ENCODE peak calls at places on chromosomes 2 and 18, in seven cellular contexts. One of them, this sample, is unnamed.
A peak's percentile ranks its signal among the peaks of the same experiment; 100 is the strongest.

GRCh38 chr18:80175451-80176235 is 66.6 kb downstream of the ADNP2 start:
- DNase-seq in cardiac muscle cell: no peak
- DNase-seq in T-cell: peak; percentile 67
- DNase-seq in ELR: no peak
- DNase-seq in COR-L47: no peak
- DNase-seq in OCI-LY7: no peak
- DNase-seq in aorta: no peak
- DNase-seq in this sample: no peak

GRCh38 chr2:202135111-202135874 is 62.2 kb downstream of the KIAA2012 start:
- DNase-seq in ELR: peak; percentile 94
- DNase-seq in COR-L47: no peak
- DNase-seq in cardiac muscle cell: peak; percentile 99
- DNase-seq in aorta: peak; percentile 88
- DNase-seq in OCI-LY7: no peak
- DNase-seq in T-cell: no peak
- DNase-seq in this sample: peak; percentile 75

GRCh38 chr2:148173168-148173567 is 152.3 kb downstream of the MBD5 start:
- DNase-seq in OCI-LY7: no peak
- DNase-seq in cardiac muscle cell: no peak
- DNase-seq in T-cell: no peak
- DNase-seq in COR-L47: no peak
- DNase-seq in ELR: no peak
- DNase-seq in aorta: no peak
- DNase-seq in this sample: no peak

GRCh38 chr2:239602290-239603282 is 201.8 kb upstream of the HDAC4 start:
- DNase-seq in ELR: no peak
- DNase-seq in cardiac muscle cell: no peak
- DNase-seq in aorta: peak; percentile 30
- DNase-seq in COR-L47: no peak
- DNase-seq in T-cell: peak; percentile 30
- DNase-seq in OCI-LY7: no peak
- DNase-seq in this sample: no peak

GRCh38 chr18:3599235-3599634 is 149.3 kb downstream of the TGIF1 start:
- DNase-seq in COR-L47: no peak
- DNase-seq in OCI-LY7: no peak
- DNase-seq in ELR: no peak
- DNase-seq in aorta: no peak
- DNase-seq in T-cell: no peak
- DNase-seq in cardiac muscle cell: no peak
- DNase-seq in this sample: no peak

GRCh38 chr2:241613018-241613780 is 23.8 kb downstream of the THAP4 start:
- DNase-seq in COR-L47: no peak
- DNase-seq in aorta: no peak
- DNase-seq in T-cell: no peak
- DNase-seq in ELR: no peak
- DNase-seq in cardiac muscle cell: peak; percentile 75
- DNase-seq in OCI-LY7: no peak
- DNase-seq in this sample: no peak

GRCh38 chr18:79881695-79882094 is 69.8 kb downstream of the SLC66A2 start:
- DNase-seq in aorta: no peak
- DNase-seq in cardiac muscle cell: no peak
- DNase-seq in ELR: no peak
- DNase-seq in COR-L47: no peak
- DNase-seq in OCI-LY7: no peak
- DNase-seq in T-cell: no peak
- DNase-seq in this sample: no peak

GRCh38 chr18:61973273-61974115 is 80.7 kb upstream of the RNF152 start:
- DNase-seq in ELR: no peak
- DNase-seq in OCI-LY7: no peak
- DNase-seq in aorta: no peak
- DNase-seq in COR-L47: no peak
- DNase-seq in T-cell: no peak
- DNase-seq in cardiac muscle cell: no peak
- DNase-seq in this sample: no peak

GRCh38 chr2:46967990-46968647 is 52.5 kb upstream of the MCFD2 start:
- DNase-seq in ELR: peak; percentile 93
- DNase-seq in aorta: peak; percentile 93
- DNase-seq in T-cell: no peak
- DNase-seq in COR-L47: no peak
- DNase-seq in OCI-LY7: no peak
- DNase-seq in cardiac muscle cell: peak; percentile 94
- DNase-seq in this sample: peak; percentile 92

GRCh38 chr2:235398321-235398720 is 95.5 kb upstream of the AGAP1 start:
- DNase-seq in ELR: no peak
- DNase-seq in T-cell: no peak
- DNase-seq in COR-L47: no peak
- DNase-seq in OCI-LY7: no peak
- DNase-seq in cardiac muscle cell: no peak
- DNase-seq in aorta: no peak
- DNase-seq in this sample: no peak

GRCh38 chr2:60549250-60550150 is 4.0 kb downstream of the BCL11A start:
- DNase-seq in T-cell: no peak
- DNase-seq in aorta: no peak
- DNase-seq in ELR: peak; percentile 11
- DNase-seq in OCI-LY7: peak; percentile 71
- DNase-seq in COR-L47: peak; percentile 50
- DNase-seq in cardiac muscle cell: peak; percentile 30
- DNase-seq in this sample: peak; percentile 50

GRCh38 chr2:1219901-1220691 is 193.2 kb upstream of the TPO start:
- DNase-seq in ELR: peak; percentile 45
- DNase-seq in T-cell: no peak
- DNase-seq in aorta: no peak
- DNase-seq in OCI-LY7: no peak
- DNase-seq in COR-L47: no peak
- DNase-seq in cardiac muscle cell: peak; percentile 26
- DNase-seq in this sample: peak; percentile 68

GRCh38 chr2:225254363-225254762 is 145.1 kb upstream of the NYAP2 start:
- DNase-seq in cardiac muscle cell: no peak
- DNase-seq in aorta: no peak
- DNase-seq in COR-L47: no peak
- DNase-seq in T-cell: no peak
- DNase-seq in OCI-LY7: no peak
- DNase-seq in ELR: no peak
- DNase-seq in this sample: no peak

GRCh38 chr18:66971951-66972350 is 368.1 kb upstream of the CDH19 start:
- DNase-seq in cardiac muscle cell: no peak
- DNase-seq in COR-L47: no peak
- DNase-seq in ELR: no peak
- DNase-seq in aorta: no peak
- DNase-seq in OCI-LY7: no peak
- DNase-seq in T-cell: no peak
- DNase-seq in this sample: no peak

GRCh38 chr18:67551146-67551545 is 34.6 kb upstream of the DSEL start:
- DNase-seq in aorta: no peak
- DNase-seq in OCI-LY7: no peak
- DNase-seq in T-cell: no peak
- DNase-seq in ELR: no peak
- DNase-seq in cardiac muscle cell: no peak
- DNase-seq in COR-L47: no peak
- DNase-seq in this sample: no peak

GRCh38 chr2:55169915-55170314 is 62.2 kb downstream of the CLHC1 start:
- DNase-seq in OCI-LY7: no peak
- DNase-seq in T-cell: no peak
- DNase-seq in aorta: no peak
- DNase-seq in cardiac muscle cell: no peak
- DNase-seq in ELR: no peak
- DNase-seq in COR-L47: no peak
- DNase-seq in this sample: no peak

GRCh38 chr18:33264566-33264965 is 176.0 kb downstream of the CCDC178 start:
- DNase-seq in OCI-LY7: no peak
- DNase-seq in cardiac muscle cell: no peak
- DNase-seq in aorta: no peak
- DNase-seq in COR-L47: no peak
- DNase-seq in ELR: no peak
- DNase-seq in T-cell: no peak
- DNase-seq in this sample: no peak

GRCh38 chr2:234887277-234887676 is 64.5 kb upstream of the SH3BP4 start:
- DNase-seq in ELR: no peak
- DNase-seq in OCI-LY7: no peak
- DNase-seq in T-cell: no peak
- DNase-seq in aorta: no peak
- DNase-seq in COR-L47: no peak
- DNase-seq in cardiac muscle cell: no peak
- DNase-seq in this sample: no peak

GRCh38 chr2:120736955-120737801 is 1.5 kb downstream of the GLI2 start:
- DNase-seq in aorta: peak; percentile 72
- DNase-seq in OCI-LY7: no peak
- DNase-seq in T-cell: no peak
- DNase-seq in cardiac muscle cell: peak; percentile 93
- DNase-seq in ELR: peak; percentile 83
- DNase-seq in COR-L47: peak; percentile 21
- DNase-seq in this sample: peak; percentile 90

GRCh38 chr2:26619649-26620605 is 21.2 kb downstream of the CIB4 start:
- DNase-seq in cardiac muscle cell: no peak
- DNase-seq in COR-L47: no peak
- DNase-seq in ELR: no peak
- DNase-seq in aorta: no peak
- DNase-seq in OCI-LY7: no peak
- DNase-seq in T-cell: no peak
- DNase-seq in this sample: no peak

GRCh38 chr2:204265701-204266310 is 279.5 kb upstream of the PARD3B start:
- DNase-seq in ELR: no peak
- DNase-seq in COR-L47: peak; percentile 32
- DNase-seq in cardiac muscle cell: no peak
- DNase-seq in T-cell: no peak
- DNase-seq in OCI-LY7: no peak
- DNase-seq in aorta: no peak
- DNase-seq in this sample: no peak